ENCODE peak calls at places on chromosome 4, in four cellular contexts. M, K, F and Q are unnamed samples.

GRCh38 chr4:103719320-103720204 is at the start of gene TACR3:
- DNase-seq in M (no peak), K (no peak), F (no peak), Q (no peak)

GRCh38 chr4:173442223-173442932 is 43.5 kb upstream of the SCRG1 start:
- DNase-seq in M (no peak), K (no peak), F (no peak), Q (no peak)

GRCh38 chr4:52572936-52573485 is 86.1 kb downstream of the USP46 start:
- DNase-seq in M (no peak), K (no peak), F (no peak), Q (no peak)

GRCh38 chr4:109408711-109409110 is 24.9 kb upstream of the SEC24B start:
- DNase-seq in M (no peak), K (no peak), F (no peak), Q (no peak)

GRCh38 chr4:189974056-189974455 is 33.4 kb downstream of the FRG1 start:
- DNase-seq in M (no peak), K (peak; percentile 59), F (no peak), Q (no peak)

GRCh38 chr4:37365888-37366287 is 121.3 kb downstream of the NWD2 start:
- DNase-seq in M (no peak), K (no peak), F (no peak), Q (no peak)

GRCh38 chr4:119942806-119943205 is 123.8 kb downstream of the MAD2L1 start:
- DNase-seq in M (no peak), K (no peak), F (no peak), Q (no peak)

GRCh38 chr4:132572210-132572609 is 576.9 kb upstream of the PCDH10 start:
- DNase-seq in M (no peak), K (no peak), F (no peak), Q (no peak)

GRCh38 chr4:52751349-52751911 is at the start of gene ERVMER34-1:
- DNase-seq in M (peak; percentile 70), K (no peak), F (no peak), Q (no peak)

GRCh38 chr4:114040319-114041116 is 61.1 kb upstream of the ARSJ start:
- DNase-seq in M (no peak), K (no peak), F (no peak), Q (no peak)

GRCh38 chr4:94947681-94948108 is 189.9 kb downstream of the BMPR1B start:
- DNase-seq in M (no peak), K (no peak), F (no peak), Q (no peak)

GRCh38 chr4:91904556-91904955 is 399.2 kb upstream of the GRID2 start:
- DNase-seq in M (no peak), K (no peak), F (no peak), Q (no peak)

GRCh38 chr4:70996014-70996353 is 2.5 kb downstream of the DCK start:
- DNase-seq in M (no peak), K (peak; percentile 55), F (peak; percentile 45), Q (no peak)

GRCh38 chr4:15696866-15697265 is 6.0 kb upstream of the BST1 start:
- DNase-seq in M (no peak), K (no peak), F (no peak), Q (no peak)

GRCh38 chr4:82753725-82754410 is 44.7 kb downstream of the SCD5 start:
- DNase-seq in M (peak; percentile 74), K (no peak), F (no peak), Q (no peak)

GRCh38 chr4:177450421-177451107 is 8.3 kb upstream of the AGA start:
- DNase-seq in M (no peak), K (no peak), F (no peak), Q (no peak)

GRCh38 chr4:186701273-186701672 is 22.4 kb downstream of the FAT1 start:
- DNase-seq in M (no peak), K (no peak), F (no peak), Q (no peak)

GRCh38 chr4:168605411-168605810 is 108.6 kb downstream of the PALLD start:
- DNase-seq in M (no peak), K (no peak), F (no peak), Q (no peak)

GRCh38 chr4:77619408-77619807 is 13.8 kb downstream of the CXCL13 start:
- DNase-seq in M (no peak), K (no peak), F (no peak), Q (no peak)

GRCh38 chr4:140099993-140100392 is 54.0 kb downstream of the MAML3 start:
- DNase-seq in M (peak; percentile 56), K (no peak), F (peak; percentile 41), Q (no peak)

GRCh38 chr4:41216294-41217019 is 2.1 kb upstream of the APBB2 start:
- DNase-seq in M (peak; percentile 79), K (peak; percentile 75), F (peak; percentile 64), Q (no peak)

GRCh38 chr4:122672091-122672490 is 51.2 kb upstream of the IL21 start:
- DNase-seq in M (no peak), K (no peak), F (no peak), Q (no peak)

GRCh38 chr4:142600952-142601351 is 245.1 kb downstream of the INPP4B start:
- DNase-seq in M (no peak), K (no peak), F (no peak), Q (no peak)

GRCh38 chr4:178395798-178396197 is 953.6 kb upstream of the AGA start:
- DNase-seq in M (no peak), K (peak; percentile 11), F (no peak), Q (no peak)

GRCh38 chr4:106587558-106587957 is 219.0 kb upstream of the GIMD1 start:
- DNase-seq in M (no peak), K (no peak), F (no peak), Q (no peak)

GRCh38 chr4:163343604-163344146 is at the start of gene NPY5R:
- DNase-seq in M (no peak), K (no peak), F (no peak), Q (no peak)

GRCh38 chr4:94339779-94340178 is 2.9 kb downstream of the HPGDS start:
- DNase-seq in M (no peak), K (no peak), F (no peak), Q (no peak)

GRCh38 chr4:168484626-168485025 is 4.3 kb upstream of the DDX60L start:
- DNase-seq in M (no peak), K (no peak), F (no peak), Q (no peak)

GRCh38 chr4:40514409-40515025 is 115.1 kb downstream of the RBM47 start:
- DNase-seq in M (no peak), K (no peak), F (no peak), Q (no peak)

GRCh38 chr4:88779431-88779830 is 81.8 kb upstream of the NAP1L5 start:
- DNase-seq in M (no peak), K (no peak), F (no peak), Q (no peak)